ENCODE peak calls at places on chromosomes 16 and 17, in nine cellular contexts. B is OCI-LY7, O is lung, I is testis, X is fibroblast of lung, L is GM06990, A is HCT116, T is foreskin fibroblast, K is Caco-2. V is an unnamed sample.

GRCh38 chr16:56284521-56284920 is 93.2 kb downstream of the GNAO1 start:
- DNase-seq in B (no peak), O (no peak), I (no peak), X (no peak), L (no peak), A (no peak), T (no peak), K (no peak), V (no peak)

GRCh38 chr16:57372372-57373116 is at the start of gene CX3CL1:
- DNase-seq in B (no peak), O (peak), I (peak), X (peak), L (no peak), A (no peak), T (no peak), K (no peak), V (peak)

GRCh38 chr16:74094514-74094913 is 202.1 kb upstream of the PSMD7 start:
- DNase-seq in B (no peak), O (no peak), I (no peak), X (no peak), L (peak), A (no peak), T (no peak), K (no peak), V (no peak)

GRCh38 chr17:22707626-22708025 is 1015.3 kb downstream of the KCNJ18 start:
- DNase-seq in B (no peak), O (no peak), I (no peak), X (no peak), L (no peak), A (no peak), T (no peak), K (no peak), V (no peak)

GRCh38 chr17:57490890-57491289 is 234.6 kb downstream of the MSI2 start:
- DNase-seq in B (no peak), O (no peak), I (no peak), X (no peak), L (no peak), A (no peak), T (no peak), K (no peak), V (no peak)

GRCh38 chr16:57818377-57819055 is 16.2 kb upstream of the KIFC3 start:
- DNase-seq in B (no peak), O (no peak), I (no peak), X (no peak), L (no peak), A (no peak), T (no peak), K (no peak), V (no peak)

GRCh38 chr16:61362583-61362982 is 673.7 kb downstream of the CDH8 start:
- DNase-seq in B (no peak), O (no peak), I (no peak), X (no peak), L (no peak), A (no peak), T (no peak), K (no peak), V (no peak)

GRCh38 chr16:76059186-76059585 is 218.0 kb upstream of the CNTNAP4 start:
- DNase-seq in B (no peak), O (no peak), I (no peak), X (no peak), L (no peak), A (no peak), T (no peak), K (no peak), V (peak)

GRCh38 chr17:77254961-77255741 is 114.4 kb downstream of the SEC14L1 start:
- DNase-seq in B (no peak), O (peak), I (peak), X (peak), L (no peak), A (peak), T (peak), K (peak), V (peak)

GRCh38 chr16:8712589-8713361 is 38.4 kb downstream of the ABAT start:
- DNase-seq in B (no peak), O (no peak), I (no peak), X (no peak), L (no peak), A (no peak), T (no peak), K (no peak), V (no peak)

GRCh38 chr17:8122923-8123694 is 797 bp downstream of the HES7 start:
- DNase-seq in B (peak), O (no peak), I (no peak), X (peak), L (peak), A (no peak), T (no peak), K (no peak), V (peak)

GRCh38 chr16:16062023-16062932 is 112.9 kb downstream of the ABCC1 start:
- DNase-seq in B (peak), O (no peak), I (no peak), X (no peak), L (no peak), A (no peak), T (no peak), K (no peak), V (no peak)

GRCh38 chr17:78706271-78706915 is 75.7 kb downstream of the CYTH1 start:
- DNase-seq in B (peak), O (no peak), I (no peak), X (peak), L (peak), A (no peak), T (no peak), K (no peak), V (peak)

DNA sequence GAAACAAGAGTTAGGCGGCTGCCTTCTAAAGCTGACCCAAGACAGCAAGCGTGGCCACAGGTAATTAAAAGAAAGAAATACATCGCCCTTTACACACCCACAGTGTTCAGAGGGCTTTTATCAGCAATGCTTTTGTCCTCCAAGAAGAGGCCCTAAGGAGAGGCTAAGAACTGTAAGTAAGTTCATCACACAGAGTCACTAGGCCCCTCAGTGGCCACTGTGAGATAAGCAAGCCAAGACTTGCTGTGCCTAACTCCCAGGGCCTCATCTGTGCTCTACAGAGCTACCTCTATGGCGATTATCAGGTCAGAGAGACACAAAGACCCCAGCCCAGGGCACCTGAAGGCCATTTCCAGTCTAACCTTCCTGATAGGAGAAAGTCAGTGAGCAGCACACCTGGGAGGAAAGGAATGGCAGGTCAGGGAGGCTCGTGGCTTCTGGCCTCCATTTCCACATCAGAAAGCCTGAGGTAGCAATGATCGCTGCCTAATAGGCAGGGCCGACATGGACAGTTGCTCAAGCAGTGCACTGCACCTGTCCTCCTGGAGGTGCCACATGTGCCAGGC is 545.2 kb upstream of the CDH11 start:
- DNase-seq in B (peak), O (no peak), I (peak), X (peak), L (no peak), A (no peak), T (no peak), K (no peak), V (peak)
- TF ChIP-seq CTCF in B (peak), O (no peak), I (no peak), X (no peak), L (no peak), A (no peak), T (peak), K (no peak), V (peak)

GRCh38 chr17:4790705-4791088 is 1.9 kb downstream of the GLTPD2 start:
- DNase-seq in B (no peak), O (no peak), I (no peak), X (no peak), L (no peak), A (no peak), T (no peak), K (no peak), V (no peak)
- H3K4me3 ChIP-seq in B (peak), O (peak), I (peak), X (peak), L (peak), A (peak), T (peak), K (peak), V (peak)

DNA sequence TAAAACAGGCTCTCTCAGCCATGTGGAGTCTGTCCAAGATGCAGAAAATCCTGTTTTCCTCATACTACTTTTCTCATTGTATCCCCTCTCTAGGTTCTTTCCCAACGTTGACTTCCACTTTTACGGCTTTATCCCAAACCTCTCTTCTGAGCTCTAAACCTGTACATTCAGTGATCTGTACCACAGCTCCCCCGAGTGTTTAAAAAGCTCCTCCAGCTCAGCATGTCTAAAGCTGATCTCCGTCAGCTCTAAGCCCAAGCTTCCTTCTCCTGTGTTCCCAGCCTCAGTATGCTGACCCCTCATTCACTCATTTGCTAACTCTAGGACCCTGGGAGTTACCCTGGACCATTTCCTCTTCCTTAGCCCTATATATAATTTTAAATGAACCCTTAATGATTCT is 144.6 kb downstream of the DNAH9 start:
- DNase-seq in B (no peak), O (no peak), I (peak), X (no peak), L (no peak), A (no peak), T (no peak), K (no peak), V (no peak)
- TF ChIP-seq CTCF in B (no peak), O (no peak), I (no peak), X (no peak), L (no peak), A (no peak), T (no peak), K (no peak), V (no peak)

DNA sequence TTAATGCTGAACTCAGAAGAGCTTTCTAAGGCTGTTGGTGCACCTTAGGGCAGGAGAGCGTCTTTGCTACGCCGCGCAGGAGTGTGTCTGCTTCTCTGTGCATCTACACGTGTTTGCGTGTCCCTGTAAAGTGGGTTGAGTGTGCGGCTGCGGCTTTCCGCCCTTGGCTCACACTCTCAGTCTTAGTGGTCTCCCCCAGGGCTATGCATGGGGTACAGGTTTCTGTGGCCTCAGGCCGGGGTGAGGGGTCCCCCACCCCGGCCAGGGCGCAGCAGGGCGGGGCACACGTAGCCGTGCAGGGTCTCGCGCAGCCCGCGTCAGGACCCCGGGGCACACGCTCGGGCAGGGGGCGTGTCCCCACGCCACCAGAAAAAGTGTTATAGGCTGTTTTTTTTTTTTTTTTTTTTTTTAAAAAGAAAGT is 710 bp upstream of the TENT4B start:
- DNase-seq in B (no peak), O (peak), I (peak), X (peak), L (no peak), A (no peak), T (no peak), K (peak), V (peak)
- H3K4me3 ChIP-seq in B (peak), O (peak), I (peak), X (peak), L (peak), A (peak), T (peak), K (peak), V (peak)

GRCh38 chr16:66576306-66576705 is 3.0 kb upstream of the CMTM2 start:
- DNase-seq in B (no peak), O (no peak), I (no peak), X (no peak), L (no peak), A (no peak), T (no peak), K (no peak), V (no peak)

GRCh38 chr16:66578596-66579531 is at the start of gene CMTM2:
- DNase-seq in B (no peak), O (no peak), I (no peak), X (peak), L (no peak), A (no peak), T (no peak), K (no peak), V (no peak)

GRCh38 chr16:66585477-66586239 is 6.4 kb downstream of the CMTM2 start:
- DNase-seq in B (no peak), O (no peak), I (no peak), X (no peak), L (no peak), A (no peak), T (no peak), K (no peak), V (no peak)

GRCh38 chr16:66581246-66581952 is 2.1 kb downstream of the CMTM2 start:
- DNase-seq in B (no peak), O (no peak), I (no peak), X (peak), L (no peak), A (no peak), T (no peak), K (no peak), V (peak)

DNA sequence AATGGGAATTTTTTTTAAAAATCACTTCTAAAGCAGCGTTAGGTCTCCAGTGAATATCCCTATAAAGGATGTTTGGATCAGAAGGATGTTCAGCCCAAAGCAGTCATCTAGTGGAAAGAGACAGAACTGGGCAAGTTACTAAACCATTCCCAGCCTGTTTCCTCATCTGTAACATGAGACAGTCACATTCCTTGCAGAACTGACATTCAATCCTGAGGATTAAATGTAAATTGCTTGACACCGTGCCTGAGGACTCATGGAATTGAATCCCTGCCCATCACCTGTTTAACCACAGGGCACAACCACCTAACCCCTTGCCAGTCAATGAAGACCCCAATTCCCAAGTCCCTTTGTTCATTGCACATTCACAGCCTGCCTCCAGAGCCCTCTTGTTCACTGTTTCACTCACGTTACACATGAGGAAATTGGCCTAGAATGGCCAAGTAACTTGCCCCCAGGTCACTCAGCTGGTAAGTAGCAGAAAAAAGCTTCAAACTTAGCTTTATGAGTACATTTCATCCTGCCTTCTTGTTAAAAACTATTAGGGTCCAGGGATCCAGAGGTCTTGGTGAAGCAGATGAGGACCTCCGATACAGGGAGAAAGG is 1.4 kb downstream of the CMTM2 start:
- DNase-seq in B (no peak), O (no peak), I (no peak), X (peak), L (no peak), A (no peak), T (peak), K (no peak), V (peak)
- TF ChIP-seq CTCF in B (no peak), O (no peak), I (no peak), X (peak), L (no peak), A (no peak), T (peak), K (no peak), V (peak)

GRCh38 chr16:4293822-4294457 is 21.1 kb upstream of the TFAP4 start:
- DNase-seq in B (no peak), O (peak), I (peak), X (peak), L (no peak), A (no peak), T (peak), K (no peak), V (peak)

GRCh38 chr16:4301177-4301576 is 14.7 kb upstream of the GLIS2 start:
- DNase-seq in B (no peak), O (no peak), I (no peak), X (no peak), L (no peak), A (no peak), T (no peak), K (no peak), V (no peak)

GRCh38 chr16:4301968-4302367 is 13.9 kb upstream of the GLIS2 start:
- DNase-seq in B (no peak), O (no peak), I (no peak), X (no peak), L (no peak), A (no peak), T (no peak), K (no peak), V (no peak)

GRCh38 chr16:4297480-4297879 is 18.4 kb upstream of the GLIS2 start:
- DNase-seq in B (no peak), O (no peak), I (no peak), X (no peak), L (no peak), A (no peak), T (no peak), K (no peak), V (no peak)

GRCh38 chr16:4298761-4299522 is 16.9 kb upstream of the GLIS2 start:
- DNase-seq in B (no peak), O (peak), I (peak), X (peak), L (no peak), A (peak), T (peak), K (peak), V (peak)
- H3K4me3 ChIP-seq in B (no peak), O (no peak), I (no peak), X (no peak), L (no peak), A (peak), T (no peak), K (peak), V (peak)

GRCh38 chr16:2047330-2048115 is at the start of the genes NTHL1 and TSC2:
- DNase-seq in B (peak), O (peak), I (peak), X (peak), L (peak), A (peak), T (peak), K (peak), V (peak)
- TF ChIP-seq CTCF in B (peak), O (peak), I (peak), X (peak), L (no peak), A (no peak), T (peak), K (peak), V (peak)

DNA sequence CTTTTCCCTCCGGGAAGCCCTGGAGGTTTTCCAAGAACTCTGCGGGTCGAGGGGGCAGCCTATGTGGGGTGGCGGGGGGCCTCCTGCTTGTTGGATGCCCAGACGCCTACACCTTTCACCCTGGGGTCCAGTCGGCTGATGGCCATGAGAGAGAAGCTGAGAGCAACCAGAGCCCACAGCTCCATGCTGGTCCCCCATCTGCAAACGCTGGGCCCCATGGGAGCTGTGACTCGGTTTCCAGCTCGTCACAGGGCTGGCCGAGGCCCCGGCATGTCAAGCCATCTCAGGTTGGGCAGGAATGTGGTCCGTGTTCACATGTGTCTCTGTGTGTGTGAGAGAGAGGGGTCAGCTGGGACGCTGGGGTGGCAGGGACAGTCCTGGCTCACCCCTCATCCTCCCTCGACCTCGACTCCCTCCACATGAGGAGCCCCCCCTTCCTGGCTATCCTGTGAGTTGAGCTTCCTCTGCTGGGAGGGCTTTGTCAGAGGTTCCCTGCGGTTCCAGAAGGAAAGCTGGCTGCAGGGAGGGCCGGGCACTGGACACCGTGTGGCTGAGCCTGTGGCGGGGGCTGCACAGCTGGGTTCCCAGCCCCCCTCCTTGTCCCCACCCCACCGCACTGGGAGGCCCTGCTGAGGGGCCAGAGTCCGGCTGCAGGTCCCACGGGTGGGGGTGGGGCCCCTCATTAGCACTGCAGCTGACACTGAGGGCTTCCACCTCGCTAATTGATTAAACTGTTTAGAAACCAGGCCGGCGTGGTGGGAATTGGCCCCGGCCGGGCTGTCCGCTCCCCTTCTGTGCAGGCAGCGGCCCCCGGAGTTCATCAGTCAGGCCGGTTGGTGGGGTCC is 19.1 kb downstream of the METRNL start:
- DNase-seq in B (no peak), O (no peak), I (no peak), X (no peak), L (no peak), A (no peak), T (no peak), K (no peak), V (no peak)
- H3K4me3 ChIP-seq in B (no peak), O (no peak), I (no peak), X (no peak), L (no peak), A (no peak), T (no peak), K (no peak), V (no peak)